ENCODE peak calls at places on chromosomes 16 and 17, in ten cellular contexts. One of them, this sample, is unnamed.
A peak's percentile ranks its signal among the peaks of the same experiment; 100 is the strongest.

GRCh38 chr16:5944971-5945370 is 847.4 kb upstream of the EEF2KMT start:
- DNase-seq in heart right ventricle: no peak
- DNase-seq in endodermal cell: no peak
- DNase-seq in A549: no peak
- DNase-seq in GM12864: no peak
- DNase-seq in astrocyte of the cerebellum: no peak
- DNase-seq in adrenal gland: no peak
- DNase-seq in choroid plexus epithelial cell: no peak
- DNase-seq in IMR-90: no peak
- DNase-seq in pancreas: no peak
- DNase-seq in this sample: no peak

GRCh38 chr17:42744806-42745617 is at the start of gene EZH1:
- DNase-seq in astrocyte of the cerebellum: peak; percentile 65
- DNase-seq in choroid plexus epithelial cell: peak; percentile 90
- DNase-seq in adrenal gland: peak; percentile 90
- DNase-seq in GM12864: peak; percentile 66
- DNase-seq in endodermal cell: peak; percentile 99
- DNase-seq in IMR-90: peak; percentile 86
- DNase-seq in pancreas: peak; percentile 87
- DNase-seq in A549: peak; percentile 96
- DNase-seq in heart right ventricle: peak; percentile 94
- DNase-seq in this sample: peak; percentile 90

GRCh38 chr16:82580293-82580900 is 46.4 kb upstream of the CDH13 start:
- DNase-seq in endodermal cell: peak; percentile 72
- DNase-seq in heart right ventricle: no peak
- DNase-seq in adrenal gland: no peak
- DNase-seq in GM12864: no peak
- DNase-seq in IMR-90: no peak
- DNase-seq in astrocyte of the cerebellum: peak; percentile 12
- DNase-seq in A549: peak; percentile 10
- DNase-seq in pancreas: no peak
- DNase-seq in choroid plexus epithelial cell: peak; percentile 13
- DNase-seq in this sample: no peak

GRCh38 chr17:13462161-13462560 is 139.6 kb downstream of the HS3ST3A1 start:
- DNase-seq in pancreas: no peak
- DNase-seq in choroid plexus epithelial cell: peak; percentile 27
- DNase-seq in IMR-90: peak; percentile 80
- DNase-seq in GM12864: no peak
- DNase-seq in A549: no peak
- DNase-seq in endodermal cell: no peak
- DNase-seq in astrocyte of the cerebellum: no peak
- DNase-seq in heart right ventricle: no peak
- DNase-seq in adrenal gland: no peak
- DNase-seq in this sample: no peak

GRCh38 chr16:66389256-66390175 is 23.0 kb downstream of the CDH5 start:
- DNase-seq in pancreas: no peak
- DNase-seq in A549: no peak
- DNase-seq in endodermal cell: peak; percentile 17
- DNase-seq in choroid plexus epithelial cell: no peak
- DNase-seq in heart right ventricle: no peak
- DNase-seq in adrenal gland: no peak
- DNase-seq in IMR-90: no peak
- DNase-seq in GM12864: no peak
- DNase-seq in astrocyte of the cerebellum: no peak
- DNase-seq in this sample: no peak

GRCh38 chr17:70523407-70523806 is 354.1 kb downstream of the KCNJ2 start:
- DNase-seq in endodermal cell: no peak
- DNase-seq in A549: no peak
- DNase-seq in IMR-90: no peak
- DNase-seq in GM12864: no peak
- DNase-seq in heart right ventricle: no peak
- DNase-seq in adrenal gland: no peak
- DNase-seq in astrocyte of the cerebellum: no peak
- DNase-seq in choroid plexus epithelial cell: no peak
- DNase-seq in pancreas: no peak
- DNase-seq in this sample: no peak

GRCh38 chr16:83533193-83533592 is 274.6 kb upstream of the HSBP1 start:
- DNase-seq in pancreas: no peak
- DNase-seq in A549: peak; percentile 4
- DNase-seq in astrocyte of the cerebellum: no peak
- DNase-seq in heart right ventricle: no peak
- DNase-seq in GM12864: no peak
- DNase-seq in choroid plexus epithelial cell: peak; percentile 17
- DNase-seq in IMR-90: peak; percentile 78
- DNase-seq in endodermal cell: no peak
- DNase-seq in adrenal gland: no peak
- DNase-seq in this sample: no peak

GRCh38 chr17:72460711-72461110 is 339.9 kb downstream of the SOX9 start:
- DNase-seq in IMR-90: no peak
- DNase-seq in endodermal cell: no peak
- DNase-seq in heart right ventricle: no peak
- DNase-seq in adrenal gland: peak; percentile 24
- DNase-seq in pancreas: no peak
- DNase-seq in A549: peak; percentile 49
- DNase-seq in GM12864: no peak
- DNase-seq in astrocyte of the cerebellum: no peak
- DNase-seq in choroid plexus epithelial cell: no peak
- DNase-seq in this sample: no peak

GRCh38 chr17:7781467-7781866 is 52.5 kb upstream of the KDM6B start:
- DNase-seq in choroid plexus epithelial cell: peak; percentile 16
- DNase-seq in pancreas: no peak
- DNase-seq in adrenal gland: no peak
- DNase-seq in IMR-90: no peak
- DNase-seq in A549: no peak
- DNase-seq in heart right ventricle: no peak
- DNase-seq in endodermal cell: no peak
- DNase-seq in astrocyte of the cerebellum: no peak
- DNase-seq in GM12864: peak; percentile 30
- DNase-seq in this sample: no peak

GRCh38 chr17:69593351-69593715 is 178.8 kb downstream of the MAP2K6 start:
- DNase-seq in GM12864: no peak
- DNase-seq in choroid plexus epithelial cell: peak; percentile 48
- DNase-seq in astrocyte of the cerebellum: no peak
- DNase-seq in adrenal gland: no peak
- DNase-seq in pancreas: no peak
- DNase-seq in endodermal cell: no peak
- DNase-seq in heart right ventricle: no peak
- DNase-seq in A549: no peak
- DNase-seq in IMR-90: no peak
- DNase-seq in this sample: no peak

GRCh38 chr17:82344175-82344907 is 10.8 kb upstream of the SECTM1 start:
- DNase-seq in heart right ventricle: no peak
- DNase-seq in IMR-90: no peak
- DNase-seq in endodermal cell: no peak
- DNase-seq in pancreas: no peak
- DNase-seq in choroid plexus epithelial cell: no peak
- DNase-seq in GM12864: no peak
- DNase-seq in adrenal gland: no peak
- DNase-seq in A549: no peak
- DNase-seq in astrocyte of the cerebellum: no peak
- DNase-seq in this sample: no peak

GRCh38 chr17:73787721-73788051 is 143.4 kb upstream of the SDK2 start:
- DNase-seq in choroid plexus epithelial cell: no peak
- DNase-seq in A549: no peak
- DNase-seq in endodermal cell: peak; percentile 49
- DNase-seq in adrenal gland: no peak
- DNase-seq in pancreas: no peak
- DNase-seq in astrocyte of the cerebellum: no peak
- DNase-seq in GM12864: no peak
- DNase-seq in heart right ventricle: no peak
- DNase-seq in IMR-90: no peak
- DNase-seq in this sample: no peak

GRCh38 chr17:6107791-6108190 is 37.6 kb downstream of the WSCD1 start:
- DNase-seq in choroid plexus epithelial cell: no peak
- DNase-seq in astrocyte of the cerebellum: no peak
- DNase-seq in pancreas: no peak
- DNase-seq in heart right ventricle: no peak
- DNase-seq in GM12864: no peak
- DNase-seq in IMR-90: no peak
- DNase-seq in A549: no peak
- DNase-seq in adrenal gland: no peak
- DNase-seq in endodermal cell: peak; percentile 34
- DNase-seq in this sample: no peak

GRCh38 chr16:11234884-11235702 is 20.9 kb downstream of the SOCS1 start:
- DNase-seq in choroid plexus epithelial cell: peak; percentile 54
- DNase-seq in GM12864: no peak
- DNase-seq in astrocyte of the cerebellum: no peak
- DNase-seq in heart right ventricle: no peak
- DNase-seq in endodermal cell: no peak
- DNase-seq in adrenal gland: no peak
- DNase-seq in pancreas: no peak
- DNase-seq in IMR-90: peak; percentile 24
- DNase-seq in A549: no peak
- DNase-seq in this sample: no peak

GRCh38 chr16:11232302-11232851 is 23.6 kb downstream of the SOCS1 start:
- DNase-seq in adrenal gland: no peak
- DNase-seq in endodermal cell: no peak
- DNase-seq in choroid plexus epithelial cell: no peak
- DNase-seq in A549: no peak
- DNase-seq in IMR-90: no peak
- DNase-seq in heart right ventricle: no peak
- DNase-seq in astrocyte of the cerebellum: no peak
- DNase-seq in GM12864: no peak
- DNase-seq in pancreas: no peak
- DNase-seq in this sample: no peak

GRCh38 chr16:11235703-11235991 is 20.4 kb downstream of the SOCS1 start:
- DNase-seq in endodermal cell: no peak
- DNase-seq in astrocyte of the cerebellum: no peak
- DNase-seq in heart right ventricle: no peak
- DNase-seq in pancreas: peak; percentile 66
- DNase-seq in GM12864: no peak
- DNase-seq in IMR-90: no peak
- DNase-seq in adrenal gland: no peak
- DNase-seq in A549: no peak
- DNase-seq in choroid plexus epithelial cell: no peak
- DNase-seq in this sample: no peak

GRCh38 chr16:11232852-11233726 is 22.9 kb downstream of the SOCS1 start:
- DNase-seq in pancreas: no peak
- DNase-seq in A549: no peak
- DNase-seq in choroid plexus epithelial cell: no peak
- DNase-seq in IMR-90: no peak
- DNase-seq in GM12864: no peak
- DNase-seq in endodermal cell: peak; percentile 76
- DNase-seq in adrenal gland: no peak
- DNase-seq in astrocyte of the cerebellum: no peak
- DNase-seq in heart right ventricle: peak; percentile 48
- DNase-seq in this sample: peak; percentile 66

GRCh38 chr16:11233727-11234376 is 22.2 kb downstream of the SOCS1 start:
- DNase-seq in adrenal gland: no peak
- DNase-seq in A549: no peak
- DNase-seq in heart right ventricle: no peak
- DNase-seq in astrocyte of the cerebellum: no peak
- DNase-seq in IMR-90: no peak
- DNase-seq in endodermal cell: peak; percentile 64
- DNase-seq in pancreas: no peak
- DNase-seq in GM12864: no peak
- DNase-seq in choroid plexus epithelial cell: no peak
- DNase-seq in this sample: no peak
- TF ChIP-seq CTCF in adrenal gland: no peak
- TF ChIP-seq CTCF in A549: no peak
- TF ChIP-seq CTCF in heart right ventricle: no peak
- TF ChIP-seq CTCF in astrocyte of the cerebellum: no peak
- TF ChIP-seq CTCF in IMR-90: no peak
- TF ChIP-seq CTCF in endodermal cell: peak; percentile 40
- TF ChIP-seq CTCF in pancreas: no peak
- TF ChIP-seq CTCF in GM12864: peak; percentile 4
- TF ChIP-seq CTCF in choroid plexus epithelial cell: no peak
- TF ChIP-seq CTCF in this sample: no peak

GRCh38 chr17:75845933-75846700 is 1.9 kb upstream of the UNC13D start:
- DNase-seq in heart right ventricle: no peak
- DNase-seq in pancreas: no peak
- DNase-seq in IMR-90: no peak
- DNase-seq in adrenal gland: peak; percentile 58
- DNase-seq in A549: no peak
- DNase-seq in GM12864: no peak
- DNase-seq in choroid plexus epithelial cell: no peak
- DNase-seq in astrocyte of the cerebellum: no peak
- DNase-seq in endodermal cell: no peak
- DNase-seq in this sample: no peak
- H3K4me3 ChIP-seq in heart right ventricle: no peak overlapping the region
- H3K4me3 ChIP-seq in pancreas: no peak overlapping the region
- H3K4me3 ChIP-seq in IMR-90: no peak overlapping the region
- H3K4me3 ChIP-seq in adrenal gland: no peak overlapping the region
- H3K4me3 ChIP-seq in A549: no peak overlapping the region
- H3K4me3 ChIP-seq in GM12864: no peak overlapping the region
- H3K4me3 ChIP-seq in choroid plexus epithelial cell: no peak overlapping the region
- H3K4me3 ChIP-seq in astrocyte of the cerebellum: no peak overlapping the region
- H3K4me3 ChIP-seq in endodermal cell: no peak overlapping the region
- H3K4me3 ChIP-seq in this sample: no peak overlapping the region

GRCh38 chr16:31298958-31299357 is 39.2 kb downstream of the ITGAM start:
- DNase-seq in GM12864: no peak
- DNase-seq in astrocyte of the cerebellum: no peak
- DNase-seq in IMR-90: no peak
- DNase-seq in pancreas: no peak
- DNase-seq in endodermal cell: no peak
- DNase-seq in A549: peak; percentile 23
- DNase-seq in choroid plexus epithelial cell: peak; percentile 5
- DNase-seq in adrenal gland: no peak
- DNase-seq in heart right ventricle: no peak
- DNase-seq in this sample: no peak
- TF ChIP-seq CTCF in GM12864: peak; percentile 44
- TF ChIP-seq CTCF in astrocyte of the cerebellum: no peak
- TF ChIP-seq CTCF in IMR-90: peak; percentile 22
- TF ChIP-seq CTCF in pancreas: no peak
- TF ChIP-seq CTCF in endodermal cell: no peak
- TF ChIP-seq CTCF in A549: peak; percentile 44
- TF ChIP-seq CTCF in choroid plexus epithelial cell: no peak
- TF ChIP-seq CTCF in adrenal gland: no peak
- TF ChIP-seq CTCF in heart right ventricle: peak; percentile 17
- TF ChIP-seq CTCF in this sample: peak; percentile 32

GRCh38 chr17:4709794-4710692 is at the start of gene ARRB2:
- DNase-seq in GM12864: peak; percentile 93
- DNase-seq in endodermal cell: peak; percentile 99
- DNase-seq in adrenal gland: peak; percentile 98
- DNase-seq in choroid plexus epithelial cell: peak; percentile 99
- DNase-seq in pancreas: peak; percentile 97
- DNase-seq in astrocyte of the cerebellum: peak; percentile 97
- DNase-seq in A549: peak; percentile 100
- DNase-seq in IMR-90: peak; percentile 98
- DNase-seq in heart right ventricle: peak; percentile 99
- DNase-seq in this sample: peak; percentile 99

GRCh38 chr17:4710693-4711634 is 532 bp downstream of the ARRB2 start:
- DNase-seq in IMR-90: no peak
- DNase-seq in A549: no peak
- DNase-seq in adrenal gland: no peak
- DNase-seq in heart right ventricle: no peak
- DNase-seq in pancreas: no peak
- DNase-seq in GM12864: no peak
- DNase-seq in choroid plexus epithelial cell: no peak
- DNase-seq in astrocyte of the cerebellum: no peak
- DNase-seq in endodermal cell: no peak
- DNase-seq in this sample: peak; percentile 37

GRCh38 chr17:4712526-4712925 is 2.1 kb downstream of the ARRB2 start:
- DNase-seq in heart right ventricle: no peak
- DNase-seq in pancreas: no peak
- DNase-seq in choroid plexus epithelial cell: no peak
- DNase-seq in IMR-90: no peak
- DNase-seq in adrenal gland: no peak
- DNase-seq in astrocyte of the cerebellum: no peak
- DNase-seq in A549: no peak
- DNase-seq in GM12864: no peak
- DNase-seq in endodermal cell: no peak
- DNase-seq in this sample: no peak

GRCh38 chr17:4708436-4708835 is 2.0 kb upstream of the ARRB2 start:
- DNase-seq in GM12864: no peak
- DNase-seq in IMR-90: no peak
- DNase-seq in astrocyte of the cerebellum: no peak
- DNase-seq in endodermal cell: peak; percentile 80
- DNase-seq in heart right ventricle: no peak
- DNase-seq in pancreas: no peak
- DNase-seq in choroid plexus epithelial cell: no peak
- DNase-seq in adrenal gland: no peak
- DNase-seq in A549: peak; percentile 60
- DNase-seq in this sample: no peak

GRCh38 chr17:4711671-4712111 is 1.3 kb downstream of the ARRB2 start:
- DNase-seq in astrocyte of the cerebellum: no peak
- DNase-seq in GM12864: no peak
- DNase-seq in adrenal gland: peak; percentile 46
- DNase-seq in choroid plexus epithelial cell: no peak
- DNase-seq in A549: no peak
- DNase-seq in IMR-90: no peak
- DNase-seq in pancreas: no peak
- DNase-seq in heart right ventricle: no peak
- DNase-seq in endodermal cell: no peak
- DNase-seq in this sample: peak; percentile 33
- H3K4me3 ChIP-seq in astrocyte of the cerebellum: no peak overlapping the region
- H3K4me3 ChIP-seq in GM12864: peak overlapping the region; percentile 77
- H3K4me3 ChIP-seq in adrenal gland: no peak overlapping the region
- H3K4me3 ChIP-seq in choroid plexus epithelial cell: no peak overlapping the region
- H3K4me3 ChIP-seq in A549: peak overlapping the region; percentile 83
- H3K4me3 ChIP-seq in IMR-90: no peak overlapping the region
- H3K4me3 ChIP-seq in pancreas: no peak overlapping the region
- H3K4me3 ChIP-seq in heart right ventricle: peak overlapping the region; percentile 77
- H3K4me3 ChIP-seq in endodermal cell: peak overlapping the region; percentile 81
- H3K4me3 ChIP-seq in this sample: peak overlapping the region; percentile 72

This sample was measured in psoas muscle.